ENCODE peak calls at places on chromosomes 4 and X, in seven cellular contexts. One of them, this sample, is unnamed.

GRCh38 chr4:177282284-177282683 is 27.4 kb upstream of the NEIL3 start:
- DNase-seq in glutamatergic neuron: no peak
- DNase-seq in HFFc6: no peak
- DNase-seq in kidney: no peak
- DNase-seq in activated naive CD8-positive, alpha-beta T cell treated with anti-CD3 and anti-CD28 coated beads, Interleukin-2, amount 50 U/mL, for 24 hours: no peak
- DNase-seq in stimulated activated CD4-positive, alpha-beta T cell treated with anti-CD3 and anti-CD28 coated beads, Interleukin-15, amount 100 ng/mL, for 1 hour: no peak
- DNase-seq in AG08396: no peak
- DNase-seq in this sample: no peak

GRCh38 chr4:23149815-23150214 is 457.1 kb downstream of the GBA3 start:
- DNase-seq in glutamatergic neuron: no peak
- DNase-seq in HFFc6: no peak
- DNase-seq in kidney: no peak
- DNase-seq in activated naive CD8-positive, alpha-beta T cell treated with anti-CD3 and anti-CD28 coated beads, Interleukin-2, amount 50 U/mL, for 24 hours: no peak
- DNase-seq in stimulated activated CD4-positive, alpha-beta T cell treated with anti-CD3 and anti-CD28 coated beads, Interleukin-15, amount 100 ng/mL, for 1 hour: no peak
- DNase-seq in AG08396: no peak
- DNase-seq in this sample: no peak

GRCh38 chrX:146581981-146582712 is 227.4 kb upstream of the CXorf51B start:
- DNase-seq in glutamatergic neuron: no peak
- DNase-seq in HFFc6: no peak
- DNase-seq in kidney: no peak
- DNase-seq in activated naive CD8-positive, alpha-beta T cell treated with anti-CD3 and anti-CD28 coated beads, Interleukin-2, amount 50 U/mL, for 24 hours: no peak
- DNase-seq in stimulated activated CD4-positive, alpha-beta T cell treated with anti-CD3 and anti-CD28 coated beads, Interleukin-15, amount 100 ng/mL, for 1 hour: no peak
- DNase-seq in AG08396: no peak
- DNase-seq in this sample: no peak

GRCh38 chr4:152535236-152535902 is 523 bp downstream of the FBXW7 start:
- DNase-seq in glutamatergic neuron: no peak
- DNase-seq in HFFc6: no peak
- DNase-seq in kidney: peak
- DNase-seq in activated naive CD8-positive, alpha-beta T cell treated with anti-CD3 and anti-CD28 coated beads, Interleukin-2, amount 50 U/mL, for 24 hours: peak
- DNase-seq in stimulated activated CD4-positive, alpha-beta T cell treated with anti-CD3 and anti-CD28 coated beads, Interleukin-15, amount 100 ng/mL, for 1 hour: no peak
- DNase-seq in AG08396: peak
- DNase-seq in this sample: peak

GRCh38 chrX:54818221-54818620 is 10.7 kb downstream of the MAGED2 start:
- DNase-seq in glutamatergic neuron: no peak
- DNase-seq in HFFc6: no peak
- DNase-seq in kidney: no peak
- DNase-seq in activated naive CD8-positive, alpha-beta T cell treated with anti-CD3 and anti-CD28 coated beads, Interleukin-2, amount 50 U/mL, for 24 hours: no peak
- DNase-seq in stimulated activated CD4-positive, alpha-beta T cell treated with anti-CD3 and anti-CD28 coated beads, Interleukin-15, amount 100 ng/mL, for 1 hour: no peak
- DNase-seq in AG08396: no peak
- DNase-seq in this sample: no peak

GRCh38 chrX:95058815-95059214 is 1384.8 kb downstream of the FAM133A start:
- DNase-seq in glutamatergic neuron: no peak
- DNase-seq in HFFc6: peak
- DNase-seq in kidney: no peak
- DNase-seq in activated naive CD8-positive, alpha-beta T cell treated with anti-CD3 and anti-CD28 coated beads, Interleukin-2, amount 50 U/mL, for 24 hours: no peak
- DNase-seq in stimulated activated CD4-positive, alpha-beta T cell treated with anti-CD3 and anti-CD28 coated beads, Interleukin-15, amount 100 ng/mL, for 1 hour: no peak
- DNase-seq in AG08396: peak
- DNase-seq in this sample: no peak

GRCh38 chr4:168882650-168883233 is 127.3 kb downstream of the CBR4 start:
- DNase-seq in glutamatergic neuron: no peak
- DNase-seq in HFFc6: peak
- DNase-seq in kidney: no peak
- DNase-seq in activated naive CD8-positive, alpha-beta T cell treated with anti-CD3 and anti-CD28 coated beads, Interleukin-2, amount 50 U/mL, for 24 hours: no peak
- DNase-seq in stimulated activated CD4-positive, alpha-beta T cell treated with anti-CD3 and anti-CD28 coated beads, Interleukin-15, amount 100 ng/mL, for 1 hour: no peak
- DNase-seq in AG08396: no peak
- DNase-seq in this sample: no peak

GRCh38 chrX:120763269-120763668 is 112.4 kb downstream of the CT47B1 start:
- DNase-seq in glutamatergic neuron: no peak
- DNase-seq in HFFc6: no peak
- DNase-seq in kidney: no peak
- DNase-seq in activated naive CD8-positive, alpha-beta T cell treated with anti-CD3 and anti-CD28 coated beads, Interleukin-2, amount 50 U/mL, for 24 hours: no peak
- DNase-seq in stimulated activated CD4-positive, alpha-beta T cell treated with anti-CD3 and anti-CD28 coated beads, Interleukin-15, amount 100 ng/mL, for 1 hour: no peak
- DNase-seq in AG08396: no peak
- DNase-seq in this sample: no peak

GRCh38 chr4:760616-761015 is 55.0 kb downstream of the PCGF3 start:
- DNase-seq in glutamatergic neuron: no peak
- DNase-seq in HFFc6: no peak
- DNase-seq in kidney: peak
- DNase-seq in activated naive CD8-positive, alpha-beta T cell treated with anti-CD3 and anti-CD28 coated beads, Interleukin-2, amount 50 U/mL, for 24 hours: no peak
- DNase-seq in stimulated activated CD4-positive, alpha-beta T cell treated with anti-CD3 and anti-CD28 coated beads, Interleukin-15, amount 100 ng/mL, for 1 hour: no peak
- DNase-seq in AG08396: no peak
- DNase-seq in this sample: no peak

GRCh38 chrX:72526534-72527508 is 45.8 kb downstream of the HDAC8 start:
- DNase-seq in glutamatergic neuron: no peak
- DNase-seq in HFFc6: no peak
- DNase-seq in kidney: no peak
- DNase-seq in activated naive CD8-positive, alpha-beta T cell treated with anti-CD3 and anti-CD28 coated beads, Interleukin-2, amount 50 U/mL, for 24 hours: no peak
- DNase-seq in stimulated activated CD4-positive, alpha-beta T cell treated with anti-CD3 and anti-CD28 coated beads, Interleukin-15, amount 100 ng/mL, for 1 hour: no peak
- DNase-seq in AG08396: no peak
- DNase-seq in this sample: no peak

GRCh38 chr4:94271248-94271647 is 63.6 kb downstream of the SMARCAD1 start:
- DNase-seq in glutamatergic neuron: no peak
- DNase-seq in HFFc6: no peak
- DNase-seq in kidney: no peak
- DNase-seq in activated naive CD8-positive, alpha-beta T cell treated with anti-CD3 and anti-CD28 coated beads, Interleukin-2, amount 50 U/mL, for 24 hours: no peak
- DNase-seq in stimulated activated CD4-positive, alpha-beta T cell treated with anti-CD3 and anti-CD28 coated beads, Interleukin-15, amount 100 ng/mL, for 1 hour: no peak
- DNase-seq in AG08396: no peak
- DNase-seq in this sample: no peak

GRCh38 chrX:144849141-144849540 is 398.2 kb upstream of the SPANXN1 start:
- DNase-seq in glutamatergic neuron: no peak
- DNase-seq in HFFc6: no peak
- DNase-seq in kidney: no peak
- DNase-seq in activated naive CD8-positive, alpha-beta T cell treated with anti-CD3 and anti-CD28 coated beads, Interleukin-2, amount 50 U/mL, for 24 hours: no peak
- DNase-seq in stimulated activated CD4-positive, alpha-beta T cell treated with anti-CD3 and anti-CD28 coated beads, Interleukin-15, amount 100 ng/mL, for 1 hour: no peak
- DNase-seq in AG08396: no peak
- DNase-seq in this sample: no peak

GRCh38 chr4:91322961-91323360 is 980.8 kb upstream of the GRID2 start:
- DNase-seq in glutamatergic neuron: no peak
- DNase-seq in HFFc6: no peak
- DNase-seq in kidney: no peak
- DNase-seq in activated naive CD8-positive, alpha-beta T cell treated with anti-CD3 and anti-CD28 coated beads, Interleukin-2, amount 50 U/mL, for 24 hours: no peak
- DNase-seq in stimulated activated CD4-positive, alpha-beta T cell treated with anti-CD3 and anti-CD28 coated beads, Interleukin-15, amount 100 ng/mL, for 1 hour: no peak
- DNase-seq in AG08396: no peak
- DNase-seq in this sample: no peak

GRCh38 chrX:10636337-10636736 is 16.0 kb upstream of the MID1 start:
- DNase-seq in glutamatergic neuron: peak
- DNase-seq in HFFc6: peak
- DNase-seq in kidney: no peak
- DNase-seq in activated naive CD8-positive, alpha-beta T cell treated with anti-CD3 and anti-CD28 coated beads, Interleukin-2, amount 50 U/mL, for 24 hours: no peak
- DNase-seq in stimulated activated CD4-positive, alpha-beta T cell treated with anti-CD3 and anti-CD28 coated beads, Interleukin-15, amount 100 ng/mL, for 1 hour: no peak
- DNase-seq in AG08396: peak
- DNase-seq in this sample: no peak

GRCh38 chr4:151489462-151490203 is 80.7 kb downstream of the FHIP1A start:
- DNase-seq in glutamatergic neuron: no peak
- DNase-seq in HFFc6: no peak
- DNase-seq in kidney: no peak
- DNase-seq in activated naive CD8-positive, alpha-beta T cell treated with anti-CD3 and anti-CD28 coated beads, Interleukin-2, amount 50 U/mL, for 24 hours: no peak
- DNase-seq in stimulated activated CD4-positive, alpha-beta T cell treated with anti-CD3 and anti-CD28 coated beads, Interleukin-15, amount 100 ng/mL, for 1 hour: no peak
- DNase-seq in AG08396: no peak
- DNase-seq in this sample: no peak

GRCh38 chr4:20195071-20195885 is 56.4 kb upstream of the SLIT2 start:
- DNase-seq in glutamatergic neuron: no peak
- DNase-seq in HFFc6: peak
- DNase-seq in kidney: no peak
- DNase-seq in activated naive CD8-positive, alpha-beta T cell treated with anti-CD3 and anti-CD28 coated beads, Interleukin-2, amount 50 U/mL, for 24 hours: no peak
- DNase-seq in stimulated activated CD4-positive, alpha-beta T cell treated with anti-CD3 and anti-CD28 coated beads, Interleukin-15, amount 100 ng/mL, for 1 hour: no peak
- DNase-seq in AG08396: peak
- DNase-seq in this sample: no peak

GRCh38 chr4:10006236-10006603 is 15.1 kb downstream of the SLC2A9 start:
- DNase-seq in glutamatergic neuron: no peak
- DNase-seq in HFFc6: peak
- DNase-seq in kidney: no peak
- DNase-seq in activated naive CD8-positive, alpha-beta T cell treated with anti-CD3 and anti-CD28 coated beads, Interleukin-2, amount 50 U/mL, for 24 hours: no peak
- DNase-seq in stimulated activated CD4-positive, alpha-beta T cell treated with anti-CD3 and anti-CD28 coated beads, Interleukin-15, amount 100 ng/mL, for 1 hour: no peak
- DNase-seq in AG08396: no peak
- DNase-seq in this sample: no peak

GRCh38 chr4:5044341-5044740 is 6.9 kb upstream of the STK32B start:
- DNase-seq in glutamatergic neuron: no peak
- DNase-seq in HFFc6: no peak
- DNase-seq in kidney: no peak
- DNase-seq in activated naive CD8-positive, alpha-beta T cell treated with anti-CD3 and anti-CD28 coated beads, Interleukin-2, amount 50 U/mL, for 24 hours: no peak
- DNase-seq in stimulated activated CD4-positive, alpha-beta T cell treated with anti-CD3 and anti-CD28 coated beads, Interleukin-15, amount 100 ng/mL, for 1 hour: no peak
- DNase-seq in AG08396: no peak
- DNase-seq in this sample: no peak

GRCh38 chr4:128394778-128395177 is 107.2 kb upstream of the PGRMC2 start:
- DNase-seq in glutamatergic neuron: no peak
- DNase-seq in HFFc6: no peak
- DNase-seq in kidney: no peak
- DNase-seq in activated naive CD8-positive, alpha-beta T cell treated with anti-CD3 and anti-CD28 coated beads, Interleukin-2, amount 50 U/mL, for 24 hours: no peak
- DNase-seq in stimulated activated CD4-positive, alpha-beta T cell treated with anti-CD3 and anti-CD28 coated beads, Interleukin-15, amount 100 ng/mL, for 1 hour: no peak
- DNase-seq in AG08396: no peak
- DNase-seq in this sample: no peak

GRCh38 chrX:18290200-18290599 is 64.3 kb downstream of the SCML2 start:
- DNase-seq in glutamatergic neuron: no peak
- DNase-seq in HFFc6: no peak
- DNase-seq in kidney: no peak
- DNase-seq in activated naive CD8-positive, alpha-beta T cell treated with anti-CD3 and anti-CD28 coated beads, Interleukin-2, amount 50 U/mL, for 24 hours: no peak
- DNase-seq in stimulated activated CD4-positive, alpha-beta T cell treated with anti-CD3 and anti-CD28 coated beads, Interleukin-15, amount 100 ng/mL, for 1 hour: no peak
- DNase-seq in AG08396: no peak
- DNase-seq in this sample: no peak

GRCh38 chr4:16032871-16033505 is 50.8 kb downstream of the PROM1 start:
- DNase-seq in glutamatergic neuron: no peak
- DNase-seq in HFFc6: no peak
- DNase-seq in kidney: no peak
- DNase-seq in activated naive CD8-positive, alpha-beta T cell treated with anti-CD3 and anti-CD28 coated beads, Interleukin-2, amount 50 U/mL, for 24 hours: no peak
- DNase-seq in stimulated activated CD4-positive, alpha-beta T cell treated with anti-CD3 and anti-CD28 coated beads, Interleukin-15, amount 100 ng/mL, for 1 hour: no peak
- DNase-seq in AG08396: no peak
- DNase-seq in this sample: no peak

GRCh38 chr4:63316633-63317032 is 1092.6 kb downstream of the TECRL start:
- DNase-seq in glutamatergic neuron: no peak
- DNase-seq in HFFc6: no peak
- DNase-seq in kidney: no peak
- DNase-seq in activated naive CD8-positive, alpha-beta T cell treated with anti-CD3 and anti-CD28 coated beads, Interleukin-2, amount 50 U/mL, for 24 hours: no peak
- DNase-seq in stimulated activated CD4-positive, alpha-beta T cell treated with anti-CD3 and anti-CD28 coated beads, Interleukin-15, amount 100 ng/mL, for 1 hour: no peak
- DNase-seq in AG08396: no peak
- DNase-seq in this sample: no peak

GRCh38 chrX:40383360-40383759 is 197.4 kb upstream of the ATP6AP2 start:
- DNase-seq in glutamatergic neuron: no peak
- DNase-seq in HFFc6: no peak
- DNase-seq in kidney: no peak
- DNase-seq in activated naive CD8-positive, alpha-beta T cell treated with anti-CD3 and anti-CD28 coated beads, Interleukin-2, amount 50 U/mL, for 24 hours: no peak
- DNase-seq in stimulated activated CD4-positive, alpha-beta T cell treated with anti-CD3 and anti-CD28 coated beads, Interleukin-15, amount 100 ng/mL, for 1 hour: no peak
- DNase-seq in AG08396: no peak
- DNase-seq in this sample: no peak

GRCh38 chr4:178970433-178971140 is 1528.3 kb upstream of the AGA start:
- DNase-seq in glutamatergic neuron: no peak
- DNase-seq in HFFc6: no peak
- DNase-seq in kidney: no peak
- DNase-seq in activated naive CD8-positive, alpha-beta T cell treated with anti-CD3 and anti-CD28 coated beads, Interleukin-2, amount 50 U/mL, for 24 hours: no peak
- DNase-seq in stimulated activated CD4-positive, alpha-beta T cell treated with anti-CD3 and anti-CD28 coated beads, Interleukin-15, amount 100 ng/mL, for 1 hour: no peak
- DNase-seq in AG08396: no peak
- DNase-seq in this sample: no peak

GRCh38 chrX:47690175-47690574 is 31.2 kb upstream of the UXT start:
- DNase-seq in glutamatergic neuron: no peak
- DNase-seq in HFFc6: peak
- DNase-seq in kidney: no peak
- DNase-seq in activated naive CD8-positive, alpha-beta T cell treated with anti-CD3 and anti-CD28 coated beads, Interleukin-2, amount 50 U/mL, for 24 hours: no peak
- DNase-seq in stimulated activated CD4-positive, alpha-beta T cell treated with anti-CD3 and anti-CD28 coated beads, Interleukin-15, amount 100 ng/mL, for 1 hour: no peak
- DNase-seq in AG08396: no peak
- DNase-seq in this sample: no peak

GRCh38 chrX:85052207-85052606 is 48.5 kb downstream of the APOOL start:
- DNase-seq in glutamatergic neuron: no peak
- DNase-seq in HFFc6: peak
- DNase-seq in kidney: no peak
- DNase-seq in activated naive CD8-positive, alpha-beta T cell treated with anti-CD3 and anti-CD28 coated beads, Interleukin-2, amount 50 U/mL, for 24 hours: no peak
- DNase-seq in stimulated activated CD4-positive, alpha-beta T cell treated with anti-CD3 and anti-CD28 coated beads, Interleukin-15, amount 100 ng/mL, for 1 hour: no peak
- DNase-seq in AG08396: no peak
- DNase-seq in this sample: no peak

GRCh38 chr4:24979554-24979953 is 51.2 kb downstream of the LGI2 start:
- DNase-seq in glutamatergic neuron: no peak
- DNase-seq in HFFc6: no peak
- DNase-seq in kidney: no peak
- DNase-seq in activated naive CD8-positive, alpha-beta T cell treated with anti-CD3 and anti-CD28 coated beads, Interleukin-2, amount 50 U/mL, for 24 hours: no peak
- DNase-seq in stimulated activated CD4-positive, alpha-beta T cell treated with anti-CD3 and anti-CD28 coated beads, Interleukin-15, amount 100 ng/mL, for 1 hour: no peak
- DNase-seq in AG08396: no peak
- DNase-seq in this sample: no peak

GRCh38 chr4:173990126-173990878 is 293.2 kb downstream of the FBXO8 start:
- DNase-seq in glutamatergic neuron: no peak
- DNase-seq in HFFc6: peak
- DNase-seq in kidney: no peak
- DNase-seq in activated naive CD8-positive, alpha-beta T cell treated with anti-CD3 and anti-CD28 coated beads, Interleukin-2, amount 50 U/mL, for 24 hours: no peak
- DNase-seq in stimulated activated CD4-positive, alpha-beta T cell treated with anti-CD3 and anti-CD28 coated beads, Interleukin-15, amount 100 ng/mL, for 1 hour: no peak
- DNase-seq in AG08396: peak
- DNase-seq in this sample: no peak

GRCh38 chr4:38606587-38606905 is 57.5 kb upstream of the KLF3 start:
- DNase-seq in glutamatergic neuron: no peak
- DNase-seq in HFFc6: no peak
- DNase-seq in kidney: no peak
- DNase-seq in activated naive CD8-positive, alpha-beta T cell treated with anti-CD3 and anti-CD28 coated beads, Interleukin-2, amount 50 U/mL, for 24 hours: no peak
- DNase-seq in stimulated activated CD4-positive, alpha-beta T cell treated with anti-CD3 and anti-CD28 coated beads, Interleukin-15, amount 100 ng/mL, for 1 hour: no peak
- DNase-seq in AG08396: no peak
- DNase-seq in this sample: no peak

GRCh38 chr4:20386906-20387305 is 135.2 kb downstream of the SLIT2 start:
- DNase-seq in glutamatergic neuron: no peak
- DNase-seq in HFFc6: no peak
- DNase-seq in kidney: no peak
- DNase-seq in activated naive CD8-positive, alpha-beta T cell treated with anti-CD3 and anti-CD28 coated beads, Interleukin-2, amount 50 U/mL, for 24 hours: no peak
- DNase-seq in stimulated activated CD4-positive, alpha-beta T cell treated with anti-CD3 and anti-CD28 coated beads, Interleukin-15, amount 100 ng/mL, for 1 hour: no peak
- DNase-seq in AG08396: no peak
- DNase-seq in this sample: no peak

GRCh38 chrX:23383411-23383810 is 48.8 kb downstream of the PTCHD1 start:
- DNase-seq in glutamatergic neuron: no peak
- DNase-seq in HFFc6: peak
- DNase-seq in kidney: no peak
- DNase-seq in activated naive CD8-positive, alpha-beta T cell treated with anti-CD3 and anti-CD28 coated beads, Interleukin-2, amount 50 U/mL, for 24 hours: no peak
- DNase-seq in stimulated activated CD4-positive, alpha-beta T cell treated with anti-CD3 and anti-CD28 coated beads, Interleukin-15, amount 100 ng/mL, for 1 hour: no peak
- DNase-seq in AG08396: peak
- DNase-seq in this sample: no peak

GRCh38 chr4:31918891-31919290 is 1198.7 kb downstream of the PCDH7 start:
- DNase-seq in glutamatergic neuron: no peak
- DNase-seq in HFFc6: no peak
- DNase-seq in kidney: no peak
- DNase-seq in activated naive CD8-positive, alpha-beta T cell treated with anti-CD3 and anti-CD28 coated beads, Interleukin-2, amount 50 U/mL, for 24 hours: no peak
- DNase-seq in stimulated activated CD4-positive, alpha-beta T cell treated with anti-CD3 and anti-CD28 coated beads, Interleukin-15, amount 100 ng/mL, for 1 hour: no peak
- DNase-seq in AG08396: no peak
- DNase-seq in this sample: no peak

GRCh38 chr4:108336076-108336475 is 167.3 kb upstream of the LEF1 start:
- DNase-seq in glutamatergic neuron: no peak
- DNase-seq in HFFc6: peak
- DNase-seq in kidney: no peak
- DNase-seq in activated naive CD8-positive, alpha-beta T cell treated with anti-CD3 and anti-CD28 coated beads, Interleukin-2, amount 50 U/mL, for 24 hours: no peak
- DNase-seq in stimulated activated CD4-positive, alpha-beta T cell treated with anti-CD3 and anti-CD28 coated beads, Interleukin-15, amount 100 ng/mL, for 1 hour: no peak
- DNase-seq in AG08396: no peak
- DNase-seq in this sample: no peak

GRCh38 chrX:7927259-7928167 is at the start of gene PNPLA4:
- DNase-seq in glutamatergic neuron: peak
- DNase-seq in HFFc6: peak
- DNase-seq in kidney: peak
- DNase-seq in activated naive CD8-positive, alpha-beta T cell treated with anti-CD3 and anti-CD28 coated beads, Interleukin-2, amount 50 U/mL, for 24 hours: peak
- DNase-seq in stimulated activated CD4-positive, alpha-beta T cell treated with anti-CD3 and anti-CD28 coated beads, Interleukin-15, amount 100 ng/mL, for 1 hour: peak
- DNase-seq in AG08396: peak
- DNase-seq in this sample: peak

GRCh38 chr4:158841540-158841939 is 72.7 kb downstream of the FNIP2 start:
- DNase-seq in glutamatergic neuron: no peak
- DNase-seq in HFFc6: no peak
- DNase-seq in kidney: no peak
- DNase-seq in activated naive CD8-positive, alpha-beta T cell treated with anti-CD3 and anti-CD28 coated beads, Interleukin-2, amount 50 U/mL, for 24 hours: no peak
- DNase-seq in stimulated activated CD4-positive, alpha-beta T cell treated with anti-CD3 and anti-CD28 coated beads, Interleukin-15, amount 100 ng/mL, for 1 hour: no peak
- DNase-seq in AG08396: no peak
- DNase-seq in this sample: no peak

GRCh38 chr4:130336585-130337217 is 1240.7 kb downstream of the C4orf33 start:
- DNase-seq in glutamatergic neuron: no peak
- DNase-seq in HFFc6: peak
- DNase-seq in kidney: no peak
- DNase-seq in activated naive CD8-positive, alpha-beta T cell treated with anti-CD3 and anti-CD28 coated beads, Interleukin-2, amount 50 U/mL, for 24 hours: no peak
- DNase-seq in stimulated activated CD4-positive, alpha-beta T cell treated with anti-CD3 and anti-CD28 coated beads, Interleukin-15, amount 100 ng/mL, for 1 hour: no peak
- DNase-seq in AG08396: peak
- DNase-seq in this sample: no peak

GRCh38 chr4:39530682-39531081 is 3.4 kb upstream of the UGDH start:
- DNase-seq in glutamatergic neuron: no peak
- DNase-seq in HFFc6: no peak
- DNase-seq in kidney: no peak
- DNase-seq in activated naive CD8-positive, alpha-beta T cell treated with anti-CD3 and anti-CD28 coated beads, Interleukin-2, amount 50 U/mL, for 24 hours: no peak
- DNase-seq in stimulated activated CD4-positive, alpha-beta T cell treated with anti-CD3 and anti-CD28 coated beads, Interleukin-15, amount 100 ng/mL, for 1 hour: no peak
- DNase-seq in AG08396: no peak
- DNase-seq in this sample: no peak

GRCh38 chr4:161919442-161920220 is 244.2 kb downstream of the FSTL5 start:
- DNase-seq in glutamatergic neuron: no peak
- DNase-seq in HFFc6: no peak
- DNase-seq in kidney: no peak
- DNase-seq in activated naive CD8-positive, alpha-beta T cell treated with anti-CD3 and anti-CD28 coated beads, Interleukin-2, amount 50 U/mL, for 24 hours: no peak
- DNase-seq in stimulated activated CD4-positive, alpha-beta T cell treated with anti-CD3 and anti-CD28 coated beads, Interleukin-15, amount 100 ng/mL, for 1 hour: no peak
- DNase-seq in AG08396: no peak
- DNase-seq in this sample: no peak